ENCODE peak calls at places on chromosome 1, in four cellular contexts. H is transverse colon, S is nephron progenitor cell, Y is putamen. X is an unnamed sample.

GRCh38 chr1:228364068-228364705 is 42.4 kb downstream of the TRIM11 start:
- DNase-seq in H (no peak), Y (no peak), S (peak; percentile 2), X (no peak)

GRCh38 chr1:48807599-48808260 is 31.0 kb upstream of the BEND5 start:
- DNase-seq in S (no peak), H (no peak), Y (no peak), X (no peak)

GRCh38 chr1:186236921-186237320 is 138.1 kb downstream of the TPR start:
- DNase-seq in Y (no peak), S (no peak), H (no peak), X (no peak)

GRCh38 chr1:24180676-24181075 is 6.4 kb downstream of the IFNLR1 start:
- DNase-seq in S (no peak), Y (no peak), H (no peak), X (no peak)

GRCh38 chr1:215704089-215704860 is 137.2 kb downstream of the KCTD3 start:
- DNase-seq in S (no peak), H (no peak), Y (no peak), X (no peak)

GRCh38 chr1:64147759-64148158 is 55.7 kb upstream of the UBE2U start:
- DNase-seq in S (no peak), Y (no peak), H (no peak), X (no peak)

GRCh38 chr1:1013922-1014617 is 773 bp downstream of the ISG15 start:
- DNase-seq in H (no peak), S (no peak), Y (no peak), X (no peak)

GRCh38 chr1:184959626-184960025 is 14.7 kb downstream of the NIBAN1 start:
- DNase-seq in S (no peak), H (no peak), Y (no peak), X (no peak)

GRCh38 chr1:45512641-45513054 is 9.0 kb downstream of the PRDX1 start:
- DNase-seq in Y (no peak), H (peak; percentile 66), S (peak; percentile 60), X (peak; percentile 56)